ENCODE peak calls at places on chromosomes 6 and 20, in five cellular contexts. Z is BE2C, N is dorsolateral prefrontal cortex, K is astrocyte, M is psoas muscle. C is an unnamed sample.

GRCh38 chr6:127302728-127303675 is 36.3 kb downstream of the RNF146 start:
- DNase-seq in Z (peak; percentile 24), N (no peak), K (no peak), M (no peak), C (peak; percentile 66)

GRCh38 chr6:51559059-51559458 is 528.4 kb downstream of the PKHD1 start:
- DNase-seq in Z (no peak), N (no peak), K (no peak), M (no peak), C (no peak)

GRCh38 chr6:107304421-107305025 is 154.8 kb downstream of the PDSS2 start:
- DNase-seq in Z (no peak), N (no peak), K (peak; percentile 76), M (no peak), C (peak; percentile 32)

GRCh38 chr20:41540459-41540858 is 77.7 kb downstream of the CHD6 start:
- DNase-seq in Z (no peak), N (no peak), K (no peak), M (no peak), C (no peak)

GRCh38 chr6:55980627-55981211 is 105.3 kb upstream of the BMP5 start:
- DNase-seq in Z (peak; percentile 50), N (no peak), K (peak; percentile 6), M (no peak), C (peak; percentile 64)

GRCh38 chr6:56949925-56950495 is 4.9 kb upstream of the BEND6 start:
- DNase-seq in Z (no peak), N (no peak), K (peak; percentile 55), M (no peak), C (peak; percentile 40)

GRCh38 chr6:76876922-76877553 is 586.3 kb downstream of the HTR1B start:
- DNase-seq in Z (peak; percentile 68), N (no peak), K (no peak), M (no peak), C (peak; percentile 65)

GRCh38 chr6:22062807-22063408 is 233.9 kb downstream of the PRL start:
- DNase-seq in Z (no peak), N (peak; percentile 41), K (no peak), M (no peak), C (no peak)

GRCh38 chr6:167543602-167544506 is 219.0 kb downstream of the TTLL2 start:
- DNase-seq in Z (no peak), N (no peak), K (peak; percentile 6), M (no peak), C (peak; percentile 56)

GRCh38 chr6:7240351-7240750 is 72.6 kb downstream of the SSR1 start:
- DNase-seq in Z (no peak), N (no peak), K (no peak), M (no peak), C (no peak)

GRCh38 chr6:104505838-104506237 is 353.9 kb downstream of the HACE1 start:
- DNase-seq in Z (peak; percentile 43), N (no peak), K (no peak), M (no peak), C (no peak)

GRCh38 chr6:35089935-35090505 is 51.1 kb downstream of the TCP11 start:
- DNase-seq in Z (no peak), N (no peak), K (peak; percentile 92), M (no peak), C (peak; percentile 95)

GRCh38 chr6:67766061-67766460 is 869.0 kb upstream of the ADGRB3 start:
- DNase-seq in Z (no peak), N (no peak), K (peak; percentile 86), M (no peak), C (peak; percentile 65)

GRCh38 chr6:107046316-107046715 is 18.3 kb downstream of the MTRES1 start:
- DNase-seq in Z (peak; percentile 36), N (no peak), K (no peak), M (no peak), C (peak; percentile 51)

GRCh38 chr6:29941476-29941875 is 856 bp upstream of the HLA-A start:
- DNase-seq in Z (no peak), N (no peak), K (no peak), M (no peak), C (no peak)
- H3K4me3 ChIP-seq in Z (peak overlapping the region; percentile 73), N (peak overlapping the region; percentile 44), K (peak overlapping the region; percentile 64), M (peak overlapping the region; percentile 62), C (no peak overlapping the region)

DNA sequence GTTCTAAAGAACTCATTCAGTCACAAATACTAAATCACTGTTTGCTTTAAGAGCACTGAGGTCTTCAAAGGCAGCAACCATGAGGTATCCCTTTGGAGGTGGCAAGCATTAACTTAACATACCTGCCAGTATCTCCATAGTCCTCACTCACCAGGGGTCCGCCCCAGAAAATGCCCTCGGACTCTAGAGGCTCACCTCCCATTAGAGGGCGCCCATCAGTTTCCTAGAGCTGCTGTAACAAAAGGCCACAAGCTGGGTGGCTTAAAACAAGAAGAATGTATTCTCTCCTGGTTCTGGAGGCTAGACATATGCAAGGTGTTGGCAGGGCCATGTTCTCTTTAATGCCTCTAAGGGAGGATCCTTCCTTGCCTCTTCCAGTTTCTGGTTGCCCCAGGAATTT is 12.0 kb upstream of the RNGTT start:
- DNase-seq in Z (no peak), N (no peak), K (no peak), M (no peak), C (no peak)
- TF ChIP-seq CTCF in Z (no peak), N (no peak), K (no peak), M (no peak), C (no peak)

GRCh38 chr6:109000289-109000688 is 94.4 kb downstream of the SESN1 start:
- DNase-seq in Z (no peak), N (no peak), K (no peak), M (no peak), C (peak; percentile 49)

GRCh38 chr6:109002882-109003281 is 91.8 kb downstream of the SESN1 start:
- DNase-seq in Z (no peak), N (no peak), K (no peak), M (no peak), C (no peak)

GRCh38 chr6:109001554-109001953 is 93.1 kb downstream of the SESN1 start:
- DNase-seq in Z (no peak), N (no peak), K (no peak), M (no peak), C (peak; percentile 22)

GRCh38 chr6:108999428-108999827 is 95.2 kb downstream of the SESN1 start:
- DNase-seq in Z (no peak), N (no peak), K (no peak), M (no peak), C (no peak)

GRCh38 chr6:109002100-109002697 is 92.4 kb downstream of the SESN1 start:
- DNase-seq in Z (no peak), N (no peak), K (peak; percentile 22), M (no peak), C (peak; percentile 70)
- H3K4me3 ChIP-seq in Z (no peak overlapping the region), N (no peak overlapping the region), K (no peak overlapping the region), M (peak overlapping the region; percentile 48), C (no peak overlapping the region)

GRCh38 chr6:152271681-152272464 is 365.3 kb downstream of the SYNE1 start:
- DNase-seq in Z (no peak), N (no peak), K (peak; percentile 92), M (no peak), C (peak; percentile 71)
- TF ChIP-seq CTCF in Z (no peak), N (no peak), K (no peak), M (peak; percentile 7), C (no peak)

GRCh38 chr20:61185841-61186601 is 66.0 kb upstream of the CDH4 start:
- DNase-seq in Z (no peak), N (no peak), K (peak; percentile 98), M (no peak), C (peak; percentile 96)

GRCh38 chr20:61185181-61185580 is 66.9 kb upstream of the CDH4 start:
- DNase-seq in Z (no peak), N (no peak), K (no peak), M (no peak), C (peak; percentile 5)

GRCh38 chr20:61184194-61184593 is 67.9 kb upstream of the CDH4 start:
- DNase-seq in Z (no peak), N (no peak), K (peak; percentile 34), M (no peak), C (no peak)

GRCh38 chr20:61189534-61189933 is 62.5 kb upstream of the CDH4 start:
- DNase-seq in Z (no peak), N (no peak), K (no peak), M (no peak), C (no peak)

GRCh38 chr20:61186771-61187170 is 65.3 kb upstream of the CDH4 start:
- DNase-seq in Z (no peak), N (no peak), K (peak; percentile 60), M (no peak), C (peak; percentile 53)
- H3K4me3 ChIP-seq in Z (no peak overlapping the region), N (no peak overlapping the region), K (peak overlapping the region; percentile 15), M (no peak overlapping the region), C (no peak overlapping the region)

DNA sequence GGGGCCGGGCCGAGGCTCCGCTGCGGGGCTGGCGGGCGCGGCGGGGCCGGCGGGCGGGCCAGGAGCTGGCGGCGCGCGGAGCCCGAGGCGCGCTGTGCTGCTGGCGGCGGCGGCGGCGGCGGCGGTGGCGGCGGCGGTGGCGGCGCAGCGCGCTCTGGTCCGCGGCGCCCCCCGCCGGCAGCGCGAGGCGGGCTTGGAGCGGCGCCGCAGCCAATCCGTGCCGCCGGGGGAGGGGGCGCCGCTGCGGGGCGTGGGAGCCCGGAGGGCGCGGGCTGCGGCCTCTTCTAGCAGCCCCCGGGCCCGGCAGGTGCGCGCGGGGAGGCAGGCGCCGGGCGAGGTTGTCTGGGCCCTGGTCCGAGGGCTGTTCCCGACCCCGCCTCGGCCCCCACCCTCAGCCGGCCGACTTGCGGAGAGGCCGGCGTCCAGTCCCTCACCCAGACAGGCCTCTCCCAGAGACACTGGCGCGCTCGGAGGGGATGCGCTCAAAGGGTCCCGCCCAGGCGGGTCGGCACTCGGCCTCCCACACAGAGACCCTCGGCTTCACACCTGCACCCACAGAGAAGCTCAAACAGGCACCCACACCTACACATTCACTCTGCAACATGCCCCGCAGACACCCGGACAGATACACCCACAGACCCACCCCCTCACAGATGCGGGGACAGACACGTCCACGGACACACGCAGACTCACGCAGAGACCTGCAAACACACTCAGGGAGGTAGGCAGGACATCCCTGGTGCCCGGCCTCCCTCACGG is at the start of gene RIMS4:
- DNase-seq in Z (peak; percentile 78), N (peak; percentile 53), K (no peak), M (no peak), C (no peak)
- TF ChIP-seq CTCF in Z (no peak), N (no peak), K (no peak), M (no peak), C (no peak)

DNA sequence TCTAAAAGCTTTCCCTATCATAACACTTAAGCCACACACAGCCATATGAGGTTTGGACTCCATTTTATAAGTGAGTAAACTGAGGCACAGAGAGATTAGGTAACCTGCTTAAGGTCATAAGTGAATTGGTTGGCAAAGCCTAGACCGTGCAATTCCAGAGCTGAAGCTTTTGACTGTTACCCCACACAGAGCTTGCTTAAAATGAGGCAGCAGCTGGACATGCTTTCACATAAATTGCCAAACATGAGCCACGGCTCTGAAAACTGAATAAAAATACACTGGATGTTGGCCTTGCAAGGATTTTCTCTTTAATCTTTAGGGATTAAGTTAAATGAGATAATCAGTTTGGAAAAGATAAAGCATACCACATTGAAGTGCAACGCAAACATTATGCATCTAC is 2.5 kb downstream of the RIPOR2 start:
- DNase-seq in Z (no peak), N (no peak), K (no peak), M (no peak), C (no peak)
- H3K4me3 ChIP-seq in Z (no peak overlapping the region), N (no peak overlapping the region), K (no peak overlapping the region), M (no peak overlapping the region), C (no peak overlapping the region)

GRCh38 chr20:44966030-44966961 is at the start of gene STK4:
- DNase-seq in Z (peak; percentile 97), N (peak; percentile 95), K (peak; percentile 79), M (peak; percentile 93), C (peak; percentile 92)
- TF ChIP-seq CTCF in Z (peak; percentile 55), N (peak; percentile 86), K (peak; percentile 20), M (peak; percentile 44), C (peak; percentile 52)